ENCODE peak calls at places on chromosomes 3 and 15, in six cellular contexts. Q is MM.1S, Y is HCT116, X is PC-3, C is neural progenitor cell, I is SK-N-SH. E is an unnamed sample.

GRCh38 chr3:26963356-26963742 is 340.8 kb downstream of the LRRC3B start:
- DNase-seq in Q (no peak), Y (no peak), X (no peak), C (no peak), I (no peak), E (peak)

GRCh38 chr3:115146418-115147328 is at the start of gene ZBTB20:
- DNase-seq in Q (peak), Y (peak), X (peak), C (peak), I (peak), E (peak)

GRCh38 chr3:152230367-152230766 is 38.4 kb upstream of the MBNL1 start:
- DNase-seq in Q (no peak), Y (no peak), X (no peak), C (no peak), I (no peak), E (no peak)

GRCh38 chr3:197513953-197514785 is 41.6 kb downstream of the BDH1 start:
- DNase-seq in Q (no peak), Y (no peak), X (no peak), C (no peak), I (no peak), E (no peak)

GRCh38 chr15:36449084-36449661 is 130.3 kb upstream of the CDIN1 start:
- DNase-seq in Q (no peak), Y (peak), X (no peak), C (peak), I (no peak), E (peak)

GRCh38 chr3:112980080-112980479 is 5.2 kb upstream of the CD200R1 start:
- DNase-seq in Q (no peak), Y (no peak), X (no peak), C (no peak), I (no peak), E (peak)

GRCh38 chr3:4290272-4290893 is 12.8 kb upstream of the SETMAR start:
- DNase-seq in Q (peak), Y (no peak), X (peak), C (peak), I (peak), E (peak)

GRCh38 chr15:52112203-52112750 is 298 bp downstream of the BCL2L10 start:
- DNase-seq in Q (peak), Y (no peak), X (no peak), C (no peak), I (peak), E (peak)

GRCh38 chr3:61858054-61858453 is 296.7 kb downstream of the PTPRG start:
- DNase-seq in Q (no peak), Y (peak), X (peak), C (no peak), I (peak), E (peak)

GRCh38 chr3:187946031-187946691 is 200.9 kb upstream of the BCL6 start:
- DNase-seq in Q (no peak), Y (no peak), X (no peak), C (no peak), I (no peak), E (peak)

GRCh38 chr3:124461838-124462632 is 268.2 kb upstream of the UMPS start:
- DNase-seq in Q (no peak), Y (no peak), X (peak), C (no peak), I (no peak), E (no peak)

GRCh38 chr3:52065264-52065756 is 8.9 kb upstream of the DUSP7 start:
- DNase-seq in Q (no peak), Y (no peak), X (no peak), C (no peak), I (no peak), E (no peak)

GRCh38 chr15:36988947-36989346 is 111.4 kb downstream of the MEIS2 start:
- DNase-seq in Q (no peak), Y (no peak), X (no peak), C (no peak), I (no peak), E (no peak)

GRCh38 chr3:123518892-123519485 is 65.9 kb downstream of the HACD2 start:
- DNase-seq in Q (no peak), Y (no peak), X (no peak), C (no peak), I (no peak), E (peak)

GRCh38 chr15:23690450-23690852 is 3.3 kb upstream of the NDN start:
- DNase-seq in Q (no peak), Y (no peak), X (no peak), C (peak), I (peak), E (peak)

GRCh38 chr15:66901336-66902100 is 163.9 kb upstream of the SMAD3 start:
- DNase-seq in Q (no peak), Y (no peak), X (peak), C (no peak), I (no peak), E (peak)
- TF ChIP-seq EZH2phosphoT487 in Q (no peak), Y (no peak), X (no peak), C (no peak), I (no peak), E (no peak)

GRCh38 chr15:47750030-47750739 is 32.9 kb downstream of the SEMA6D start:
- DNase-seq in Q (peak), Y (no peak), X (peak), C (no peak), I (no peak), E (peak)
- H3K9ac ChIP-seq in Q (no peak), Y (no peak), X (no peak), C (no peak), I (no peak), E (peak)

DNA sequence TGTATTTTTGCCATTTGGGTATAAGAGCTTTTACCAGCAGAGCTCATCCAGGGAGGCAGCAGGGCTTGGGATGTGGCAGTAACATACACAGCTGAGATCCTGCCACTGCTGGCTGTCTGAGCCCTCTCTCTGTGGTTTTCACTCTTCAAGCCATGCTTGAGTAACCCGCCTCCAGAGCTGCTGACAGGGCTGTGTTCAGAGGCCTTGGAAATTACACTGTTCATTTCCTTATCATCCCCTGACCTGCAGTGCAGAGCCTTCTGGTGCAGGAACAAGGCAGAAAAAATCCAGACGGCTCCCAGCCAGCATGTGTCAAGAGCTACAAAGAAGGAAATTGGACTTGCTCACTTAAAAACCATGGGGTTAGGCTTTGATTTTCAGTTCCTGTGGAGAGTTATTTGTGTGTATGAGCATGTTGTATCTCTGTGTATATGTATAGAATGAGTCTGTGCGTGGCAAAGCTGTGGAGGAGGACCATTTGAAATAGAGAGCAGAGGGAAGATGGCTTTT is 47.0 kb downstream of the ZNF609 start:
- DNase-seq in Q (no peak), Y (no peak), X (no peak), C (peak), I (peak), E (peak)
- TF ChIP-seq EZH2phosphoT487 in Q (no peak), Y (no peak), X (no peak), C (no peak), I (no peak), E (no peak)

DNA sequence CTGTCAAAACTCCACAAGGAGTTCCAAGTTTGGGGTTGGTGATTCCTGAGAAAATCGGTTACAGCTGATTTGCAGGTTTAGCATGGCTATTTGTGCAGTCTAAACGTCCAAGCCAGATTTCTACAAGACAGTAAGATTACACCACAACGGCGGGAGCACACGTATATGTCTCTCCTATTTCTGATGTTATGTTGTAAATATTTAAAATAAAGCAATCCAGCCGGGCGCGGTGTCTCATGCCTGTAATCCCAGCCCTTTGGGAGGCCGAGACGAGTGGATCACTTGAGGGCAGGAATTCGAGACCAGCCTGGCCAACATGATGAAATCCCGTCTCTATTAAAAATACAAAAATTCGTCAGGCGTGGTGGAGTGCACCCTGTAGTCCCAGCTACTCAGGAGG is 106.8 kb upstream of the IGF1R start:
- DNase-seq in Q (no peak), Y (no peak), X (no peak), C (no peak), I (no peak), E (no peak)
- H3K9ac ChIP-seq in Q (no peak), Y (no peak), X (no peak), C (no peak), I (no peak), E (no peak)

GRCh38 chr3:141686477-141687280 is 51.4 kb upstream of the RNF7 start:
- DNase-seq in Q (no peak), Y (no peak), X (peak), C (no peak), I (no peak), E (peak)
- TF ChIP-seq EZH2phosphoT487 in Q (no peak), Y (no peak), X (no peak), C (no peak), I (no peak), E (no peak)

DNA sequence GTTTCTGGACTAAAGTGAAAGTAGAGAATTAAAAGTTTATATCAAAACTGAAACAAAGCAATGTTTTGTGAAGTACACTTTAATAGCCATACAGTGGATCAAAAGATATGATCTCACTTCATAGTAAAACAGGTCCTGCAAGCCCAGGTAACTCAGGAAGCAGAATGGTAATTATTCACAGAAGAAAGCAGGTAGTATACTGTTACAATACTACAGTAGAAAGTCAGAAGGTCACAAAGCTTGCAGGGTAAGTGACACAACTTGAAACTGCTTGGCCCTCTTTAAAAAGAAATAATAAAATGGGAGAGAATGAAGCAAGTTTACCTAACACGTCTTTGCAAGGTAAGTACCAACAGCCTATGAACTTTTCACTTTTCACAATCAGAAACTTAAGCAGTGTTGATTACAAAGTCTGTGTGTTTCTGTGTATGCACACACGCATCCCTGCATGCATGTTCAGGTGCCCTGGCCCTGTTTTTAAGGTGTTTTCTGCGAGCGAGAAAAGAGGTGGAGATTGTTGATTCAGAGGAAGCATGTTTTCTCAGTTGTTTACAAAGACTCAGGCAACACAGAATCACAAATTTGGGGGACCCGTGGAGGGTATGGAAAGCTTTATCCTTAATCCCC is at the start of gene NAALADL2:
- DNase-seq in Q (peak), Y (no peak), X (peak), C (no peak), I (no peak), E (no peak)
- H3K9ac ChIP-seq in Q (no peak), Y (no peak), X (peak), C (no peak), I (no peak), E (no peak)

DNA sequence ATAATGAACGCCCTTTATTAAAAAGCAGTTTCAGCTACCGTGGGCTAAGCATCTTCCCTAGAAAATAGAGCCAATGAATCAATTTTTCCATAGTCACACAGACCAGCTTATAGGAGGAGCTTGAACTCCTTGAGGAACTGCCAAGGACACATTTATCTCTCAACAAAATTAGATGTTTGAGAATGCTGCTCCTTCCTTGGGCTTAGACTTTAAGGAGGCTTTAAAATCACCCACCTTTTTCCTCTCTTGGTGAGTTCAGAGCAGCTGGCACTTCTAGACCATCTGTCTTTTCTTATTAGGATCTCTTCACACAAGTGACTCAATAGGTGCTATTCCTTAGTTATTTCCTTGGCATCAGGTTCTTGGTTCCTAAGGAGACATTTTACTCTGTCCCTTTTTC is 588.0 kb downstream of the SQOR start:
- DNase-seq in Q (no peak), Y (no peak), X (no peak), C (no peak), I (no peak), E (no peak)
- TF ChIP-seq EZH2phosphoT487 in Q (no peak), Y (no peak), X (no peak), C (no peak), I (no peak), E (no peak)

GRCh38 chr15:95429345-95429744 is 901.2 kb upstream of the NR2F2 start:
- DNase-seq in Q (no peak), Y (no peak), X (no peak), C (no peak), I (no peak), E (no peak)
- H3K9ac ChIP-seq in Q (no peak), Y (no peak), X (no peak), C (no peak), I (no peak), E (no peak)